ENCODE peak calls at places on chromosomes 12 and 14, in ten cellular contexts. One of them, this sample, is unnamed.

GRCh38 chr14:99323603-99324185 is 51.7 kb upstream of the BCL11B start:
- DNase-seq in CD4-positive, CD25-positive, alpha-beta regulatory T cell: no peak
- DNase-seq in psoas muscle: no peak
- DNase-seq in posterior cingulate gyrus: no peak
- DNase-seq in activated CD4-positive, alpha-beta T cell treated with anti-CD3 and anti-CD28 coated beads, Interleukin-2, amount 50 U/mL, for 4 hours: no peak
- DNase-seq in EH: no peak
- DNase-seq in kidney epithelial cell: no peak
- DNase-seq in DMS153: no peak
- DNase-seq in T-helper 17 cell: no peak
- DNase-seq in KBM-7: no peak
- DNase-seq in this sample: no peak

GRCh38 chr12:127479256-127479655 is 787.7 kb upstream of the TMEM132C start:
- DNase-seq in CD4-positive, CD25-positive, alpha-beta regulatory T cell: no peak
- DNase-seq in psoas muscle: no peak
- DNase-seq in posterior cingulate gyrus: no peak
- DNase-seq in activated CD4-positive, alpha-beta T cell treated with anti-CD3 and anti-CD28 coated beads, Interleukin-2, amount 50 U/mL, for 4 hours: no peak
- DNase-seq in EH: peak; percentile 65
- DNase-seq in kidney epithelial cell: no peak
- DNase-seq in DMS153: no peak
- DNase-seq in T-helper 17 cell: no peak
- DNase-seq in KBM-7: no peak
- DNase-seq in this sample: no peak

GRCh38 chr12:121810234-121810817 is 6.5 kb downstream of the SETD1B start:
- DNase-seq in CD4-positive, CD25-positive, alpha-beta regulatory T cell: no peak
- DNase-seq in psoas muscle: peak; percentile 56
- DNase-seq in posterior cingulate gyrus: no peak
- DNase-seq in activated CD4-positive, alpha-beta T cell treated with anti-CD3 and anti-CD28 coated beads, Interleukin-2, amount 50 U/mL, for 4 hours: no peak
- DNase-seq in EH: no peak
- DNase-seq in kidney epithelial cell: no peak
- DNase-seq in DMS153: no peak
- DNase-seq in T-helper 17 cell: no peak
- DNase-seq in KBM-7: no peak
- DNase-seq in this sample: no peak

GRCh38 chr14:50303744-50304471 is 8.1 kb downstream of the L2HGDH start:
- DNase-seq in CD4-positive, CD25-positive, alpha-beta regulatory T cell: no peak
- DNase-seq in psoas muscle: no peak
- DNase-seq in posterior cingulate gyrus: no peak
- DNase-seq in activated CD4-positive, alpha-beta T cell treated with anti-CD3 and anti-CD28 coated beads, Interleukin-2, amount 50 U/mL, for 4 hours: no peak
- DNase-seq in EH: no peak
- DNase-seq in kidney epithelial cell: peak; percentile 64
- DNase-seq in DMS153: no peak
- DNase-seq in T-helper 17 cell: no peak
- DNase-seq in KBM-7: peak; percentile 88
- DNase-seq in this sample: no peak

GRCh38 chr12:84842406-84843013 is 70.1 kb downstream of the SLC6A15 start:
- DNase-seq in CD4-positive, CD25-positive, alpha-beta regulatory T cell: peak; percentile 36
- DNase-seq in psoas muscle: no peak
- DNase-seq in posterior cingulate gyrus: no peak
- DNase-seq in activated CD4-positive, alpha-beta T cell treated with anti-CD3 and anti-CD28 coated beads, Interleukin-2, amount 50 U/mL, for 4 hours: no peak
- DNase-seq in EH: peak; percentile 62
- DNase-seq in kidney epithelial cell: no peak
- DNase-seq in DMS153: peak; percentile 5
- DNase-seq in T-helper 17 cell: no peak
- DNase-seq in KBM-7: peak; percentile 39
- DNase-seq in this sample: peak; percentile 53

GRCh38 chr12:132389526-132390286 is 60.3 kb upstream of the GALNT9 start:
- DNase-seq in CD4-positive, CD25-positive, alpha-beta regulatory T cell: no peak
- DNase-seq in psoas muscle: no peak
- DNase-seq in posterior cingulate gyrus: no peak
- DNase-seq in activated CD4-positive, alpha-beta T cell treated with anti-CD3 and anti-CD28 coated beads, Interleukin-2, amount 50 U/mL, for 4 hours: no peak
- DNase-seq in EH: no peak
- DNase-seq in kidney epithelial cell: no peak
- DNase-seq in DMS153: no peak
- DNase-seq in T-helper 17 cell: no peak
- DNase-seq in KBM-7: no peak
- DNase-seq in this sample: no peak

GRCh38 chr12:126773491-126773890 is 1493.5 kb upstream of the TMEM132C start:
- DNase-seq in CD4-positive, CD25-positive, alpha-beta regulatory T cell: no peak
- DNase-seq in psoas muscle: no peak
- DNase-seq in posterior cingulate gyrus: no peak
- DNase-seq in activated CD4-positive, alpha-beta T cell treated with anti-CD3 and anti-CD28 coated beads, Interleukin-2, amount 50 U/mL, for 4 hours: no peak
- DNase-seq in EH: no peak
- DNase-seq in kidney epithelial cell: no peak
- DNase-seq in DMS153: no peak
- DNase-seq in T-helper 17 cell: no peak
- DNase-seq in KBM-7: no peak
- DNase-seq in this sample: no peak

GRCh38 chr12:113980537-113981337 is 14.6 kb upstream of the RBM19 start:
- DNase-seq in CD4-positive, CD25-positive, alpha-beta regulatory T cell: peak; percentile 60
- DNase-seq in psoas muscle: no peak
- DNase-seq in posterior cingulate gyrus: no peak
- DNase-seq in activated CD4-positive, alpha-beta T cell treated with anti-CD3 and anti-CD28 coated beads, Interleukin-2, amount 50 U/mL, for 4 hours: no peak
- DNase-seq in EH: peak; percentile 79
- DNase-seq in kidney epithelial cell: peak; percentile 14
- DNase-seq in DMS153: peak; percentile 75
- DNase-seq in T-helper 17 cell: no peak
- DNase-seq in KBM-7: peak; percentile 49
- DNase-seq in this sample: peak; percentile 55

GRCh38 chr12:85872497-85873091 is 1.5 kb upstream of the NTS start:
- DNase-seq in CD4-positive, CD25-positive, alpha-beta regulatory T cell: peak; percentile 42
- DNase-seq in psoas muscle: no peak
- DNase-seq in posterior cingulate gyrus: no peak
- DNase-seq in activated CD4-positive, alpha-beta T cell treated with anti-CD3 and anti-CD28 coated beads, Interleukin-2, amount 50 U/mL, for 4 hours: no peak
- DNase-seq in EH: peak; percentile 56
- DNase-seq in kidney epithelial cell: peak; percentile 10
- DNase-seq in DMS153: peak; percentile 52
- DNase-seq in T-helper 17 cell: no peak
- DNase-seq in KBM-7: peak; percentile 45
- DNase-seq in this sample: peak; percentile 51

GRCh38 chr12:103810108-103810507 is 30.9 kb downstream of the NT5DC3 start:
- DNase-seq in CD4-positive, CD25-positive, alpha-beta regulatory T cell: no peak
- DNase-seq in psoas muscle: no peak
- DNase-seq in posterior cingulate gyrus: no peak
- DNase-seq in activated CD4-positive, alpha-beta T cell treated with anti-CD3 and anti-CD28 coated beads, Interleukin-2, amount 50 U/mL, for 4 hours: no peak
- DNase-seq in EH: no peak
- DNase-seq in kidney epithelial cell: no peak
- DNase-seq in DMS153: no peak
- DNase-seq in T-helper 17 cell: no peak
- DNase-seq in KBM-7: no peak
- DNase-seq in this sample: no peak

GRCh38 chr12:108730337-108731104 is 797 bp downstream of the CORO1C start:
- DNase-seq in CD4-positive, CD25-positive, alpha-beta regulatory T cell: peak; percentile 31
- DNase-seq in psoas muscle: peak; percentile 83
- DNase-seq in posterior cingulate gyrus: peak; percentile 54
- DNase-seq in activated CD4-positive, alpha-beta T cell treated with anti-CD3 and anti-CD28 coated beads, Interleukin-2, amount 50 U/mL, for 4 hours: peak; percentile 12
- DNase-seq in EH: peak; percentile 82
- DNase-seq in kidney epithelial cell: peak; percentile 56
- DNase-seq in DMS153: peak; percentile 18
- DNase-seq in T-helper 17 cell: peak; percentile 22
- DNase-seq in KBM-7: peak; percentile 91
- DNase-seq in this sample: peak; percentile 77

GRCh38 chr12:15435597-15435996 is 113.3 kb downstream of the PTPRO start:
- DNase-seq in CD4-positive, CD25-positive, alpha-beta regulatory T cell: no peak
- DNase-seq in psoas muscle: no peak
- DNase-seq in posterior cingulate gyrus: no peak
- DNase-seq in activated CD4-positive, alpha-beta T cell treated with anti-CD3 and anti-CD28 coated beads, Interleukin-2, amount 50 U/mL, for 4 hours: no peak
- DNase-seq in EH: no peak
- DNase-seq in kidney epithelial cell: no peak
- DNase-seq in DMS153: no peak
- DNase-seq in T-helper 17 cell: no peak
- DNase-seq in KBM-7: no peak
- DNase-seq in this sample: no peak

GRCh38 chr12:57755454-57756372 is 810 bp downstream of the MARCHF9 start:
- DNase-seq in CD4-positive, CD25-positive, alpha-beta regulatory T cell: peak; percentile 38
- DNase-seq in psoas muscle: peak; percentile 62
- DNase-seq in posterior cingulate gyrus: no peak
- DNase-seq in activated CD4-positive, alpha-beta T cell treated with anti-CD3 and anti-CD28 coated beads, Interleukin-2, amount 50 U/mL, for 4 hours: no peak
- DNase-seq in EH: no peak
- DNase-seq in kidney epithelial cell: no peak
- DNase-seq in DMS153: no peak
- DNase-seq in T-helper 17 cell: peak; percentile 48
- DNase-seq in KBM-7: no peak
- DNase-seq in this sample: no peak

GRCh38 chr12:57628280-57629191 is 4.5 kb downstream of the B4GALNT1 start:
- DNase-seq in CD4-positive, CD25-positive, alpha-beta regulatory T cell: no peak
- DNase-seq in psoas muscle: peak; percentile 34
- DNase-seq in posterior cingulate gyrus: no peak
- DNase-seq in activated CD4-positive, alpha-beta T cell treated with anti-CD3 and anti-CD28 coated beads, Interleukin-2, amount 50 U/mL, for 4 hours: no peak
- DNase-seq in EH: no peak
- DNase-seq in kidney epithelial cell: no peak
- DNase-seq in DMS153: no peak
- DNase-seq in T-helper 17 cell: no peak
- DNase-seq in KBM-7: no peak
- DNase-seq in this sample: no peak

GRCh38 chr12:43063642-43064041 is 474.1 kb upstream of the PRICKLE1 start:
- DNase-seq in CD4-positive, CD25-positive, alpha-beta regulatory T cell: no peak
- DNase-seq in psoas muscle: peak; percentile 33
- DNase-seq in posterior cingulate gyrus: no peak
- DNase-seq in activated CD4-positive, alpha-beta T cell treated with anti-CD3 and anti-CD28 coated beads, Interleukin-2, amount 50 U/mL, for 4 hours: no peak
- DNase-seq in EH: peak; percentile 48
- DNase-seq in kidney epithelial cell: peak; percentile 26
- DNase-seq in DMS153: no peak
- DNase-seq in T-helper 17 cell: no peak
- DNase-seq in KBM-7: no peak
- DNase-seq in this sample: no peak

GRCh38 chr14:49173765-49174373 is 412.3 kb downstream of the RPS29 start:
- DNase-seq in CD4-positive, CD25-positive, alpha-beta regulatory T cell: peak; percentile 57
- DNase-seq in psoas muscle: no peak
- DNase-seq in posterior cingulate gyrus: no peak
- DNase-seq in activated CD4-positive, alpha-beta T cell treated with anti-CD3 and anti-CD28 coated beads, Interleukin-2, amount 50 U/mL, for 4 hours: no peak
- DNase-seq in EH: peak; percentile 46
- DNase-seq in kidney epithelial cell: peak; percentile 19
- DNase-seq in DMS153: peak; percentile 27
- DNase-seq in T-helper 17 cell: no peak
- DNase-seq in KBM-7: peak; percentile 80
- DNase-seq in this sample: peak; percentile 40

GRCh38 chr12:54304187-54304810 is 3.5 kb upstream of the NFE2 start:
- DNase-seq in CD4-positive, CD25-positive, alpha-beta regulatory T cell: peak; percentile 21
- DNase-seq in psoas muscle: peak; percentile 84
- DNase-seq in posterior cingulate gyrus: no peak
- DNase-seq in activated CD4-positive, alpha-beta T cell treated with anti-CD3 and anti-CD28 coated beads, Interleukin-2, amount 50 U/mL, for 4 hours: no peak
- DNase-seq in EH: peak; percentile 53
- DNase-seq in kidney epithelial cell: no peak
- DNase-seq in DMS153: no peak
- DNase-seq in T-helper 17 cell: no peak
- DNase-seq in KBM-7: peak; percentile 99
- DNase-seq in this sample: no peak

GRCh38 chr12:108643941-108644742 is 10.4 kb upstream of the SELPLG start:
- DNase-seq in CD4-positive, CD25-positive, alpha-beta regulatory T cell: no peak
- DNase-seq in psoas muscle: peak; percentile 81
- DNase-seq in posterior cingulate gyrus: no peak
- DNase-seq in activated CD4-positive, alpha-beta T cell treated with anti-CD3 and anti-CD28 coated beads, Interleukin-2, amount 50 U/mL, for 4 hours: no peak
- DNase-seq in EH: peak; percentile 30
- DNase-seq in kidney epithelial cell: no peak
- DNase-seq in DMS153: no peak
- DNase-seq in T-helper 17 cell: no peak
- DNase-seq in KBM-7: no peak
- DNase-seq in this sample: no peak

GRCh38 chr14:80618751-80619329 is 322.7 kb downstream of the CEP128 start:
- DNase-seq in CD4-positive, CD25-positive, alpha-beta regulatory T cell: no peak
- DNase-seq in psoas muscle: no peak
- DNase-seq in posterior cingulate gyrus: no peak
- DNase-seq in activated CD4-positive, alpha-beta T cell treated with anti-CD3 and anti-CD28 coated beads, Interleukin-2, amount 50 U/mL, for 4 hours: no peak
- DNase-seq in EH: peak; percentile 65
- DNase-seq in kidney epithelial cell: no peak
- DNase-seq in DMS153: no peak
- DNase-seq in T-helper 17 cell: no peak
- DNase-seq in KBM-7: no peak
- DNase-seq in this sample: no peak

This sample was measured in HFFc6.